ENCODE peak calls at places on chromosomes 16 and 17, in five cellular contexts. One of them, this sample, is unnamed.

GRCh38 chr16:69150146-69150865 is 17.9 kb downstream of the UTP4 start:
- DNase-seq in endothelial cell of umbilical vein: peak; percentile 85
- DNase-seq in stomach: peak; percentile 53
- DNase-seq in body of pancreas: peak; percentile 61
- DNase-seq in A549: peak; percentile 76
- DNase-seq in this sample: peak; percentile 57

GRCh38 chr16:89574681-89575246 is 794 bp upstream of the CPNE7 start:
- DNase-seq in endothelial cell of umbilical vein: peak; percentile 63
- DNase-seq in stomach: peak; percentile 77
- DNase-seq in body of pancreas: peak; percentile 58
- DNase-seq in A549: peak; percentile 84
- DNase-seq in this sample: no peak

GRCh38 chr17:49234509-49235080 is 4.0 kb upstream of the PHOSPHO1 start:
- DNase-seq in endothelial cell of umbilical vein: no peak
- DNase-seq in stomach: no peak
- DNase-seq in body of pancreas: no peak
- DNase-seq in A549: no peak
- DNase-seq in this sample: no peak

GRCh38 chr17:63514477-63514876 is 8.7 kb upstream of the KCNH6 start:
- DNase-seq in endothelial cell of umbilical vein: no peak
- DNase-seq in stomach: no peak
- DNase-seq in body of pancreas: no peak
- DNase-seq in A549: no peak
- DNase-seq in this sample: no peak

GRCh38 chr17:13597723-13598347 is 3.9 kb downstream of the HS3ST3A1 start:
- DNase-seq in endothelial cell of umbilical vein: peak; percentile 27
- DNase-seq in stomach: no peak
- DNase-seq in body of pancreas: no peak
- DNase-seq in A549: peak; percentile 59
- DNase-seq in this sample: no peak

GRCh38 chr16:81513204-81514040 is 68.8 kb downstream of the CMIP start:
- DNase-seq in endothelial cell of umbilical vein: peak; percentile 84
- DNase-seq in stomach: no peak
- DNase-seq in body of pancreas: peak; percentile 53
- DNase-seq in A549: peak; percentile 68
- DNase-seq in this sample: peak; percentile 94

GRCh38 chr17:28818705-28819295 is 23.8 kb downstream of the FAM222B start:
- DNase-seq in endothelial cell of umbilical vein: no peak
- DNase-seq in stomach: no peak
- DNase-seq in body of pancreas: no peak
- DNase-seq in A549: no peak
- DNase-seq in this sample: no peak

GRCh38 chr16:52786105-52786504 is 239.2 kb upstream of the TOX3 start:
- DNase-seq in endothelial cell of umbilical vein: no peak
- DNase-seq in stomach: no peak
- DNase-seq in body of pancreas: no peak
- DNase-seq in A549: no peak
- DNase-seq in this sample: no peak

GRCh38 chr16:75653926-75654325 is 6.4 kb downstream of the TERF2IP start:
- DNase-seq in endothelial cell of umbilical vein: no peak
- DNase-seq in stomach: no peak
- DNase-seq in body of pancreas: no peak
- DNase-seq in A549: no peak
- DNase-seq in this sample: no peak

GRCh38 chr17:13337864-13338371 is 263.8 kb downstream of the HS3ST3A1 start:
- DNase-seq in endothelial cell of umbilical vein: peak; percentile 18
- DNase-seq in stomach: no peak
- DNase-seq in body of pancreas: peak; percentile 16
- DNase-seq in A549: peak; percentile 62
- DNase-seq in this sample: no peak

GRCh38 chr16:65959978-65960377 is 406.5 kb upstream of the CDH5 start:
- DNase-seq in endothelial cell of umbilical vein: no peak
- DNase-seq in stomach: no peak
- DNase-seq in body of pancreas: no peak
- DNase-seq in A549: no peak
- DNase-seq in this sample: no peak

GRCh38 chr17:36602924-36603384 is 1.6 kb downstream of the MRM1 start:
- DNase-seq in endothelial cell of umbilical vein: peak; percentile 69
- DNase-seq in stomach: peak; percentile 50
- DNase-seq in body of pancreas: peak; percentile 56
- DNase-seq in A549: peak; percentile 81
- DNase-seq in this sample: no peak

GRCh38 chr16:19269098-19269497 is 16.4 kb upstream of the CLEC19A start:
- DNase-seq in endothelial cell of umbilical vein: no peak
- DNase-seq in stomach: no peak
- DNase-seq in body of pancreas: no peak
- DNase-seq in A549: no peak
- DNase-seq in this sample: no peak

GRCh38 chr17:40312131-40312731 is 3.3 kb downstream of the RARA start:
- DNase-seq in endothelial cell of umbilical vein: no peak
- DNase-seq in stomach: no peak
- DNase-seq in body of pancreas: no peak
- DNase-seq in A549: no peak
- DNase-seq in this sample: peak; percentile 85

GRCh38 chr17:79965806-79966205 is 69.9 kb downstream of the TBC1D16 start:
- DNase-seq in endothelial cell of umbilical vein: peak; percentile 72
- DNase-seq in stomach: peak; percentile 55
- DNase-seq in body of pancreas: peak; percentile 83
- DNase-seq in A549: no peak
- DNase-seq in this sample: no peak

GRCh38 chr16:77599793-77600415 is 122.4 kb upstream of the NUDT7 start:
- DNase-seq in endothelial cell of umbilical vein: peak; percentile 77
- DNase-seq in stomach: no peak
- DNase-seq in body of pancreas: no peak
- DNase-seq in A549: peak; percentile 56
- DNase-seq in this sample: no peak

GRCh38 chr17:15121426-15121825 is 143.7 kb downstream of the PMP22 start:
- DNase-seq in endothelial cell of umbilical vein: no peak
- DNase-seq in stomach: no peak
- DNase-seq in body of pancreas: no peak
- DNase-seq in A549: no peak
- DNase-seq in this sample: no peak

GRCh38 chr16:78523212-78523995 is 423.9 kb downstream of the WWOX start:
- DNase-seq in endothelial cell of umbilical vein: no peak
- DNase-seq in stomach: no peak
- DNase-seq in body of pancreas: no peak
- DNase-seq in A549: no peak
- DNase-seq in this sample: no peak

GRCh38 chr17:42424991-42425610 is 2.0 kb upstream of the CAVIN1 start:
- DNase-seq in endothelial cell of umbilical vein: no peak
- DNase-seq in stomach: no peak
- DNase-seq in body of pancreas: no peak
- DNase-seq in A549: no peak
- DNase-seq in this sample: no peak

GRCh38 chr17:42423766-42424165 is 710 bp upstream of the CAVIN1 start:
- DNase-seq in endothelial cell of umbilical vein: no peak
- DNase-seq in stomach: no peak
- DNase-seq in body of pancreas: no peak
- DNase-seq in A549: no peak
- DNase-seq in this sample: no peak

GRCh38 chr17:42422958-42423712 is at the start of gene CAVIN1:
- DNase-seq in endothelial cell of umbilical vein: peak; percentile 95
- DNase-seq in stomach: peak; percentile 92
- DNase-seq in body of pancreas: peak; percentile 93
- DNase-seq in A549: peak; percentile 97
- DNase-seq in this sample: peak; percentile 98

GRCh38 chr17:42422412-42422957 is 571 bp downstream of the CAVIN1 start:
- DNase-seq in endothelial cell of umbilical vein: no peak
- DNase-seq in stomach: peak; percentile 27
- DNase-seq in body of pancreas: peak; percentile 48
- DNase-seq in A549: peak; percentile 59
- DNase-seq in this sample: no peak

DNA sequence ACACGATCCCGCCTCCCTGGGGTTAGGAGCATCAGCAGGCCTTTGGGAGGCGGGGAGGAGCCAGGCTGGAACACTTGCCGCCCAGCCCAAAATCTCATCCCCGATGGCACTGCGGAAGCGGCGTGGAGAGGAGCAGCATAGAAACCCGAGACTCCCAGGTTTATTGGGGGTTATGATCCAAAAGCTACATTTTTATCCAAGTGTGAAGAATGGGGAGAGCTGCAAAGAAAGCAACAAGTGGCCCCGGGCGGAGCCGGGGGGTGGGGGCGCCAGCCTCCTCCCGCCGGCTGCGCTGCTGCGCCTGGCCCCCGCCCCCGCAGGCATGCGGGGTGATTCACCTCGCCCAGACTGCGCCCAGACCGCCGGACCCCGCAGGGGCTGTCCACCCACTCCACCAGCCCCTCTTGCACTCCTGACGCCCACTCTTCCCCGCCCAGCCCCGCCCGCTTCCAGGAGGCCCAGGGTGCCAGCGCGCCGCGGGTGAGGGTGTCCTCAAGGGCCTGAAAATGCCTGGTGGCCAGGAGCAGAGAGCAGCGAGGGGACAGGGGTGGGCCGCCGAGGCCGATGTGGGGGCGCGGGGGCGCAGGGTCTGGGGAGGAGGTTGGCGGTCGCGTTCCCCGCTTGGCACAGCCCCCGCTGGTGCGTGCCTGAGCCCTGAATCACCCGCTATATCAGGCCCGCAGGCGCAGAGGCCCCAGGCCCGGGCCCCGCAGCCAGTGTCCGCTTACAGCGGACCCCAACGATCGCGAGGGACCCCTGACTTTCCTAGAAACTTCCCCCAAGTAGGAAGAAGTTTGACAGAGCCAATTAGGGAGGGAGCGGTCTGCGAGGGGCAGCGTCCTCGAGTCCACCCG is 1.4 kb downstream of the CAVIN1 start:
- DNase-seq in endothelial cell of umbilical vein: peak; percentile 48
- DNase-seq in stomach: peak; percentile 28
- DNase-seq in body of pancreas: no peak
- DNase-seq in A549: no peak
- DNase-seq in this sample: no peak
- H3K4me3 ChIP-seq in endothelial cell of umbilical vein: peak overlapping the region; percentile 84
- H3K4me3 ChIP-seq in stomach: peak overlapping the region; percentile 65
- H3K4me3 ChIP-seq in body of pancreas: no peak overlapping the region
- H3K4me3 ChIP-seq in A549: peak overlapping the region; percentile 93
- H3K4me3 ChIP-seq in this sample: peak overlapping the region; percentile 81

GRCh38 chr17:41786227-41787020 is at the start of gene JUP:
- DNase-seq in endothelial cell of umbilical vein: peak; percentile 100
- DNase-seq in stomach: peak; percentile 100
- DNase-seq in body of pancreas: peak; percentile 100
- DNase-seq in A549: peak; percentile 100
- DNase-seq in this sample: peak; percentile 100
- TF ChIP-seq POLR2A in endothelial cell of umbilical vein: peak; percentile 81
- TF ChIP-seq POLR2A in stomach: peak; percentile 93
- TF ChIP-seq POLR2A in body of pancreas: peak; percentile 99
- TF ChIP-seq POLR2A in A549: peak; percentile 85
- TF ChIP-seq POLR2A in this sample: no peak

GRCh38 chr16:58028541-58029070 is 3.1 kb downstream of the MMP15 start:
- DNase-seq in endothelial cell of umbilical vein: no peak
- DNase-seq in stomach: no peak
- DNase-seq in body of pancreas: peak; percentile 60
- DNase-seq in A549: no peak
- DNase-seq in this sample: no peak
- H3K4me3 ChIP-seq in endothelial cell of umbilical vein: no peak overlapping the region
- H3K4me3 ChIP-seq in stomach: no peak overlapping the region
- H3K4me3 ChIP-seq in body of pancreas: no peak overlapping the region
- H3K4me3 ChIP-seq in A549: no peak overlapping the region
- H3K4me3 ChIP-seq in this sample: no peak overlapping the region

GRCh38 chr17:38751803-38752118 is 780 bp upstream of the PSMB3 start:
- DNase-seq in endothelial cell of umbilical vein: peak; percentile 90
- DNase-seq in stomach: peak; percentile 84
- DNase-seq in body of pancreas: peak; percentile 84
- DNase-seq in A549: peak; percentile 92
- DNase-seq in this sample: peak; percentile 89
- TF ChIP-seq POLR2A in endothelial cell of umbilical vein: no peak
- TF ChIP-seq POLR2A in stomach: no peak
- TF ChIP-seq POLR2A in body of pancreas: no peak
- TF ChIP-seq POLR2A in A549: peak; percentile 68
- TF ChIP-seq POLR2A in this sample: no peak

GRCh38 chr16:47732806-47733150 is 271.6 kb downstream of the PHKB start:
- DNase-seq in endothelial cell of umbilical vein: peak; percentile 77
- DNase-seq in stomach: no peak
- DNase-seq in body of pancreas: no peak
- DNase-seq in A549: peak; percentile 19
- DNase-seq in this sample: no peak
- H3K4me3 ChIP-seq in endothelial cell of umbilical vein: no peak overlapping the region
- H3K4me3 ChIP-seq in stomach: no peak overlapping the region
- H3K4me3 ChIP-seq in body of pancreas: no peak overlapping the region
- H3K4me3 ChIP-seq in A549: no peak overlapping the region
- H3K4me3 ChIP-seq in this sample: no peak overlapping the region

GRCh38 chr17:75822119-75822799 is 21.9 kb downstream of the UNC13D start:
- DNase-seq in endothelial cell of umbilical vein: no peak
- DNase-seq in stomach: peak; percentile 88
- DNase-seq in body of pancreas: peak; percentile 95
- DNase-seq in A549: no peak
- DNase-seq in this sample: no peak
- TF ChIP-seq POLR2A in endothelial cell of umbilical vein: no peak
- TF ChIP-seq POLR2A in stomach: no peak
- TF ChIP-seq POLR2A in body of pancreas: no peak
- TF ChIP-seq POLR2A in A549: no peak
- TF ChIP-seq POLR2A in this sample: no peak

GRCh38 chr16:25693621-25694020 is 1.9 kb downstream of the HS3ST4 start:
- DNase-seq in endothelial cell of umbilical vein: no peak
- DNase-seq in stomach: no peak
- DNase-seq in body of pancreas: no peak
- DNase-seq in A549: no peak
- DNase-seq in this sample: no peak
- H3K4me3 ChIP-seq in endothelial cell of umbilical vein: no peak overlapping the region
- H3K4me3 ChIP-seq in stomach: no peak overlapping the region
- H3K4me3 ChIP-seq in body of pancreas: no peak overlapping the region
- H3K4me3 ChIP-seq in A549: no peak overlapping the region
- H3K4me3 ChIP-seq in this sample: no peak overlapping the region

This sample was measured in lower leg skin.